ENCODE peak calls at places on chromosomes 2 and 18, in ten cellular contexts. J is astrocyte; B is fibroblast of lung; W is tibial nerve; P is HCT116; C is spleen; M is testis; S is upper lobe of right lung; X is CD4-positive, CD25-positive, alpha-beta regulatory T cell; N is heart left ventricle. E is an unnamed sample. For H3K4me1 and H3K9me3, the result is how much of the 10 kb centered on the place peaks cover.

GRCh38 chr2:142131016-142131714 is at the start of gene LRP1B:
- DNase-seq in J (peak), B (peak), W (peak), P (no peak), C (no peak), M (peak), S (peak), X (no peak), N (no peak), E (peak)

GRCh38 chr2:170013802-170014551 is 164.0 kb upstream of the MYO3B start:
- DNase-seq in J (peak), B (peak), W (no peak), P (no peak), C (no peak), M (no peak), S (no peak), X (no peak), N (no peak), E (no peak)

GRCh38 chr2:130183500-130184373 is 1.7 kb downstream of the MZT2B start:
- DNase-seq in J (peak), B (peak), W (no peak), P (no peak), C (peak), M (peak), S (no peak), X (no peak), N (peak), E (peak)

GRCh38 chr2:20093263-20094141 is 42.1 kb upstream of the LAPTM4A start:
- DNase-seq in J (peak), B (peak), W (peak), P (peak), C (no peak), M (peak), S (no peak), X (no peak), N (peak), E (peak)

GRCh38 chr2:30029804-30030203 is 108.4 kb upstream of the ALK start:
- DNase-seq in J (no peak), B (no peak), W (no peak), P (no peak), C (no peak), M (no peak), S (no peak), X (no peak), N (no peak), E (no peak)

GRCh38 chr18:75592527-75592926 is 165.0 kb upstream of the SMIM21 start:
- DNase-seq in J (no peak), B (peak), W (no peak), P (no peak), C (no peak), M (no peak), S (no peak), X (no peak), N (no peak), E (no peak)

GRCh38 chr2:96533292-96534073 is 3.1 kb upstream of the ARID5A start:
- DNase-seq in J (peak), B (peak), W (peak), P (no peak), C (peak), M (peak), S (peak), X (no peak), N (peak), E (peak)

GRCh38 chr2:239602290-239603282 is 201.8 kb upstream of the HDAC4 start:
- DNase-seq in J (no peak), B (no peak), W (no peak), P (no peak), C (peak), M (peak), S (peak), X (no peak), N (no peak), E (no peak)

GRCh38 chr2:179749210-179749609 is 112.2 kb downstream of the ZNF385B start:
- DNase-seq in J (peak), B (peak), W (no peak), P (no peak), C (no peak), M (no peak), S (no peak), X (no peak), N (no peak), E (no peak)

GRCh38 chr2:60888853-60889252 is 7.5 kb downstream of the REL start:
- DNase-seq in J (no peak), B (no peak), W (no peak), P (no peak), C (no peak), M (no peak), S (no peak), X (no peak), N (no peak), E (no peak)

GRCh38 chr2:10150436-10150835 is 27.9 kb downstream of the RRM2 start:
- DNase-seq in J (no peak), B (no peak), W (no peak), P (no peak), C (no peak), M (no peak), S (no peak), X (no peak), N (no peak), E (no peak)

GRCh38 chr2:51723716-51724115 is 691.8 kb upstream of the NRXN1 start:
- DNase-seq in J (peak), B (peak), W (no peak), P (no peak), C (no peak), M (no peak), S (no peak), X (no peak), N (no peak), E (no peak)

GRCh38 chr2:37283207-37283606 is 41.4 kb downstream of the PRKD3 start:
- DNase-seq in J (peak), B (peak), W (no peak), P (no peak), C (no peak), M (no peak), S (no peak), X (no peak), N (no peak), E (no peak)

GRCh38 chr2:3179208-3179607 is 198.4 kb downstream of the EIPR1 start:
- DNase-seq in J (no peak), B (no peak), W (no peak), P (no peak), C (peak), M (peak), S (no peak), X (no peak), N (no peak), E (no peak)

GRCh38 chr2:166234112-166234846 is 106.5 kb upstream of the SCN1A start:
- DNase-seq in J (peak), B (peak), W (no peak), P (no peak), C (no peak), M (no peak), S (no peak), X (no peak), N (no peak), E (no peak)

GRCh38 chr2:158619496-158619895 is 162.7 kb downstream of the PKP4 start:
- DNase-seq in J (peak), B (peak), W (no peak), P (no peak), C (no peak), M (no peak), S (no peak), X (no peak), N (no peak), E (no peak)

GRCh38 chr18:79942786-79943607 is 8.5 kb downstream of the SLC66A2 start:
- DNase-seq in J (no peak), B (no peak), W (no peak), P (no peak), C (peak), M (peak), S (peak), X (no peak), N (no peak), E (no peak)

GRCh38 chr2:179422037-179422643 is 157.5 kb upstream of the SESTD1 start:
- DNase-seq in J (peak), B (peak), W (peak), P (peak), C (no peak), M (peak), S (peak), X (no peak), N (peak), E (peak)

GRCh38 chr2:24971300-24971549 is 530 bp downstream of the DNAJC27 start:
- DNase-seq in J (no peak), B (no peak), W (no peak), P (no peak), C (no peak), M (peak), S (no peak), X (no peak), N (no peak), E (no peak)

GRCh38 chr2:29273004-29273703 is 157.9 kb downstream of the CLIP4 start:
- DNase-seq in J (no peak), B (no peak), W (no peak), P (no peak), C (no peak), M (no peak), S (peak), X (no peak), N (no peak), E (no peak)

GRCh38 chr2:143948710-143949109 is 571.2 kb downstream of the ZEB2 start:
- DNase-seq in J (no peak), B (no peak), W (no peak), P (no peak), C (no peak), M (no peak), S (no peak), X (no peak), N (no peak), E (no peak)

GRCh38 chr2:72924353-72925240 is 7.3 kb downstream of the EMX1 start:
- DNase-seq in J (no peak), B (no peak), W (no peak), P (no peak), C (peak), M (no peak), S (peak), X (no peak), N (no peak), E (no peak)

GRCh38 chr2:195590866-195591215 is 66.2 kb upstream of the SLC39A10 start:
- DNase-seq in J (no peak), B (no peak), W (peak), P (no peak), C (no peak), M (no peak), S (no peak), X (no peak), N (no peak), E (no peak)

GRCh38 chr2:155223781-155224406 is 525.4 kb downstream of the KCNJ3 start:
- DNase-seq in J (no peak), B (no peak), W (no peak), P (peak), C (no peak), M (peak), S (no peak), X (no peak), N (no peak), E (no peak)

GRCh38 chr2:211181626-211182025 is 625.2 kb downstream of the CPS1 start:
- DNase-seq in J (peak), B (peak), W (no peak), P (no peak), C (no peak), M (no peak), S (peak), X (no peak), N (no peak), E (no peak)

DNA sequence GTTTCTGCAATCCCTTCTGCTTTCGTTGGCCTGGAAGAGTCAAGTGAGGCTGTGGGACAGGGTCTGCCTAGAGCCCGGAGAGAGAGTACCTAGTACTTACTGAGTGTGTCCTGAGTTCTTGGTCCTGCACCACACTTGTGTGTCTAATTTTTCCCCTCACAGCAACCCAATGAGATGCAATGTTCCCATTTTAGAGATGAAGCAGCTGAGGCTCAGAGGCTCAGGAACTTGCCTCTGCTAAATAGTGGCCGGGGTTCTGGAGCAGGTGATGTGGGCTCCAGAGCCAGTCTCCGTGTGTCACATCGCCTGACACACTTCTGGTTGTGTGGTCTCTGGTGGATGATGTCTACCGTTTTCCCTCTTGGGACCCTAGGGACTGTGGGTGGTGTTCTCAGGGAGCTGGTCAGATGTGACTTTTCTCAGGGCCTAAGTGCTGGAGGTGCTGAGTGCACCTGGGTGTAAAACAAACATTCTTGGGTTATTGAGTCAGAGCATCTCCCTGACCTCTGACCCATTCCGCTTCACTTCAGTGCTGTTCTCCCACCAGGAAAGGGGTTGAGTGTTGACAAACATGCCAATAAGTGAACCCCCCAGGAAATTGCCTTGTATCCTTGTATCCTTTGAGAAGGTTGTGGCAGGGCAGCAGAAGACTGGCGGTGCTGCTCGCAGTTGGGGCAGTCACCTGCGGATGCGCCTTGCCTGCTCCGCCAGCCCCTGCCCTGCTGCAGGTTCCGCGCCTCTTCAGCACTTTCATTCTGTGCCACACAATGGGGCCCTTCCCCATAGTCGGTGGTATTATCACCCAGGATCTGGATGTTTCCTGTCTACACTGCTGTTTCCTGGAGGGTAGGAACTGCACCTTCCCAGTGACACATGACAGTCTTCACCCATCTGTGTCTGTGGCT is 32.1 kb downstream of the HK2 start:
- DNase-seq in J (no peak), B (no peak), W (no peak), P (peak), C (no peak), M (no peak), S (peak), X (no peak), N (no peak), E (no peak)
- H3K4me1 ChIP-seq in J (under half), B (under half), W (under half), P (half or more), C (under half), M (half or more), S (under half), X (under half), N (under half), E (under half)

GRCh38 chr2:4718777-4719176 is 973.4 kb upstream of the SOX11 start:
- DNase-seq in J (no peak), B (no peak), W (no peak), P (no peak), C (no peak), M (no peak), S (no peak), X (no peak), N (no peak), E (no peak)
- H3K9me3 ChIP-seq in J (under half), B (under half), W (under half), P (under half), C (under half), M (under half), S (under half), X (under half), N (under half), E (under half)

DNA sequence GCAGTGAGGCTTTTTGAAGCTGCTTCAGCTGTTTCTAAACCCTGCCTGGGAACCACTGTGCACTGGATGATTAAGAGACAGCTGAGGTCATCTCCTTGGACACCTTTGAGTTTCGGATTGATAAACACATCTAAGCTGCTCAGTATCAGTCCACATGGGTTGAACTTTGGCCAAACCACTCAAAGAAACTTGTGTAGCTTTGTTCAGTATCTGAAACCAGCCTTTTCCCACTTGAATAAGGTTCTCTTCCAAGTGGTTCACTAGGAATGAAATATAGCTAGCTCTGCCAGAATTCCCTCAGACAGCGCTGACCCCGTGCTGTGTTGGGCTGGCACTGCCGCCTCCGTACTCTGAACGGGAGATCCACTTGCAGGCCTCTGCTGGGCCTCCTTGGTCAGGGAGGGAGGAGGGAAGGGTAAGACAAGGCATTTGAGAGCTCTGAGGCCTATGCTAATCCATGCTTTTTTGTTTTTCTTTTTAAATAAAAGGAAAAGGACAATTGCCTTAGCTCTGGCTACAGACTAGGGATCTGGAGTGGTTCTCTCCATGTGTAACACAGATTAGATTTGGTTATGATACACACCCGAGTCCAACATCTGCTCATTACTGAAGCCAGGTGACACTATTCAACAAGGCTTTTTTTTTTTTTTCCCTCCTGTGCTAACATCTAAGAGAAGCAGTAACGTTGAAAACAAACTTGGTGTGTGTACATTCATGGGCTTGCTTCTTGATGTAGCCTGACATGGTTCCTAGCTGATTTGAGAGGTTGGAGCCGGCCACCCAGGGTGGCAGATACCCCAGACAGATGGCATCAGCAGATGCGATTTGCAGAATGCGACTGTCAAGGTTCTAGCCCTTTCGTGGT is 67.7 kb downstream of the NCK2 start:
- DNase-seq in J (peak), B (peak), W (peak), P (no peak), C (no peak), M (peak), S (no peak), X (no peak), N (peak), E (peak)
- H3K27ac ChIP-seq in J (peak), B (peak), W (peak), P (no peak), C (no peak), M (no peak), S (no peak), X (peak), N (no peak), E (no peak)

DNA sequence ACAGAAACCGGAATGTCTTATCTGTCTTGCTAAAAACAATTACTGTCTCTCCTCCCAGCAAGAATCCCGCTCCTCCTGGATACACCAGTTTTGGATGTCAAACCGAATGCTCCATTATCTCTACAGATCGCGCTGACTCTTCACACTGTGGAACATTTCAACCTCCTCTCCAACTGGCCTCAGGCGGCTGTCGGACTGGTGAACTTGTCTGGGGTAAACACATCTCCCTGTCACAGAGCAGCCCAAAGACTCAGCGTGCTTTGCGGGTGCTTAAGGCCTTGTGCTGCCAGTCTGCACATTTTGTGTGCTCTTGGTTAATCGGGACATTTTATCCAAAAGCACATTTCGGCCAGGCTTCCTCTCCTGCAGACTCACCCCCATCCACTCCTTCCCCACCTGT is 173.1 kb downstream of the ICOS start:
- DNase-seq in J (no peak), B (no peak), W (no peak), P (no peak), C (no peak), M (no peak), S (no peak), X (no peak), N (no peak), E (peak)
- H3K4me1 ChIP-seq in J (under half), B (under half), W (under half), P (under half), C (half or more), M (under half), S (under half), X (under half), N (under half), E (under half)

GRCh38 chr18:62729487-62730386 is 14.4 kb downstream of the PHLPP1 start:
- DNase-seq in J (no peak), B (no peak), W (no peak), P (no peak), C (no peak), M (no peak), S (no peak), X (no peak), N (no peak), E (no peak)

GRCh38 chr18:62735387-62735786 is 20.0 kb downstream of the PHLPP1 start:
- DNase-seq in J (no peak), B (no peak), W (no peak), P (no peak), C (no peak), M (no peak), S (no peak), X (no peak), N (no peak), E (no peak)

GRCh38 chr18:62728254-62728653 is 12.9 kb downstream of the PHLPP1 start:
- DNase-seq in J (no peak), B (no peak), W (no peak), P (no peak), C (no peak), M (no peak), S (no peak), X (no peak), N (no peak), E (no peak)

GRCh38 chr18:62732631-62733030 is 17.3 kb downstream of the PHLPP1 start:
- DNase-seq in J (no peak), B (no peak), W (no peak), P (no peak), C (no peak), M (no peak), S (no peak), X (no peak), N (no peak), E (no peak)

DNA sequence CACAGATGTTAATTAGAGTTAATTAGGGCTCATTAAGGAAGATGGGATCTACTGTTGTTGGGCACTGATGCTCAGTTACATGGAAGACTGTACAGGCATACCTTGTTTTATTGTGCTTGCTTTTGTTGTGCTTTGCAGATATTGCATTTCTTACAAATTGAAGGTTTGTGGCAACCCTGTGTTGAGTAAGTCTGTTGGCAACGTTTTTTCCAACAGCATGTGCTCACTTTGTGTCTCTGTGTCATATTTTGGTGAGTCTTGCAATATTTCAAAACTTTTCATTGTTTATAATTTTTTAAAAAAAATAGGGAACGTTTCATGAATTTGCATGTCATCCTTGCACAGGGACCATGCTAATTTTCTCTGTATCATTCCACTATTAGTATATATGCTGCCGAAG is 15.6 kb downstream of the PHLPP1 start:
- DNase-seq in J (no peak), B (no peak), W (no peak), P (no peak), C (no peak), M (no peak), S (no peak), X (no peak), N (no peak), E (no peak)
- H3K9me3 ChIP-seq in J (under half), B (under half), W (under half), P (under half), C (under half), M (under half), S (under half), X (under half), N (under half), E (under half)

GRCh38 chr2:95050385-95051300 is 25.1 kb downstream of the MAL start:
- DNase-seq in J (no peak), B (no peak), W (no peak), P (no peak), C (peak), M (no peak), S (peak), X (no peak), N (no peak), E (no peak)
- H3K27ac ChIP-seq in J (no peak), B (no peak), W (no peak), P (no peak), C (no peak), M (no peak), S (no peak), X (peak), N (no peak), E (no peak)

GRCh38 chr2:55019547-55020258 is 30.5 kb downstream of the RTN4 start:
- DNase-seq in J (no peak), B (no peak), W (no peak), P (no peak), C (no peak), M (no peak), S (no peak), X (no peak), N (no peak), E (no peak)

GRCh38 chr2:55017428-55017827 is 32.8 kb downstream of the RTN4 start:
- DNase-seq in J (no peak), B (no peak), W (no peak), P (no peak), C (no peak), M (no peak), S (no peak), X (no peak), N (no peak), E (no peak)

GRCh38 chr2:55014962-55015939 is 35.0 kb downstream of the RTN4 start:
- DNase-seq in J (peak), B (peak), W (peak), P (peak), C (no peak), M (peak), S (no peak), X (peak), N (no peak), E (no peak)

GRCh38 chr2:55018619-55019018 is 31.6 kb downstream of the RTN4 start:
- DNase-seq in J (no peak), B (no peak), W (no peak), P (no peak), C (no peak), M (no peak), S (no peak), X (no peak), N (no peak), E (no peak)

GRCh38 chr2:55017880-55018279 is 32.4 kb downstream of the RTN4 start:
- DNase-seq in J (no peak), B (no peak), W (no peak), P (no peak), C (no peak), M (no peak), S (no peak), X (no peak), N (no peak), E (no peak)
- H3K4me1 ChIP-seq in J (under half), B (under half), W (under half), P (under half), C (half or more), M (under half), S (under half), X (under half), N (half or more), E (under half)